ENCODE peak calls at places on chromosomes 12 and 14, in ten cellular contexts. J, U, S, P, A, C, Z, W, M and K are unnamed samples. For H3K4me1, the result is how much of the 10 kb centered on the place peaks cover.

GRCh38 chr12:64229796-64230195 is 7.7 kb upstream of the KICS2 start:
- DNase-seq in C (no peak), W (no peak), S (no peak), U (no peak), M (no peak), P (no peak), Z (no peak), J (no peak), A (no peak), K (no peak)

GRCh38 chr12:52557481-52557880 is 4.5 kb upstream of the KRT71 start:
- DNase-seq in U (no peak), S (no peak), A (no peak), W (no peak), M (no peak), P (no peak), C (no peak), Z (no peak), J (peak), K (no peak)

GRCh38 chr12:131345521-131346436 is 365.1 kb upstream of the SFSWAP start:
- DNase-seq in J (no peak), C (peak), A (no peak), U (no peak), W (no peak), M (no peak), Z (no peak), S (no peak), P (no peak), K (no peak)

GRCh38 chr12:75444444-75445136 is 36.0 kb upstream of the GLIPR1 start:
- DNase-seq in S (no peak), A (no peak), Z (peak), M (no peak), W (no peak), P (no peak), U (no peak), C (no peak), J (no peak), K (no peak)

GRCh38 chr12:131825146-131825892 is 2.9 kb upstream of the MMP17 start:
- DNase-seq in U (no peak), P (no peak), S (no peak), J (no peak), A (no peak), Z (no peak), W (no peak), C (no peak), M (no peak), K (no peak)

GRCh38 chr12:13167226-13167625 is 29.3 kb upstream of the EMP1 start:
- DNase-seq in J (no peak), A (no peak), Z (no peak), M (no peak), W (peak), P (no peak), U (no peak), C (peak), S (no peak), K (no peak)

GRCh38 chr14:101838476-101838875 is 77.0 kb downstream of the PPP2R5C start:
- DNase-seq in C (no peak), W (no peak), P (no peak), M (no peak), Z (no peak), A (peak), J (no peak), U (no peak), S (no peak), K (no peak)

GRCh38 chr14:53215101-53215500 is 62.0 kb upstream of the DDHD1 start:
- DNase-seq in W (no peak), Z (no peak), P (no peak), M (no peak), S (no peak), J (no peak), A (no peak), U (no peak), C (no peak), K (no peak)

GRCh38 chr12:55446334-55446733 is 2.5 kb downstream of the OR6C2 start:
- DNase-seq in M (no peak), W (no peak), U (no peak), J (no peak), A (no peak), S (no peak), Z (peak), P (no peak), C (no peak), K (no peak)

GRCh38 chr12:38158428-38159091 is 158.0 kb upstream of the ALG10B start:
- DNase-seq in P (no peak), U (no peak), J (peak), C (no peak), M (no peak), W (no peak), Z (no peak), S (no peak), A (no peak), K (no peak)

GRCh38 chr12:68119724-68120211 is 39.8 kb downstream of the IFNG start:
- DNase-seq in A (no peak), C (no peak), P (no peak), J (no peak), Z (no peak), W (no peak), S (no peak), U (no peak), M (no peak), K (no peak)

GRCh38 chr12:119153477-119154434 is 25.0 kb upstream of the HSPB8 start:
- DNase-seq in J (peak), P (no peak), C (peak), U (peak), W (peak), A (peak), Z (no peak), M (peak), S (peak), K (peak)

GRCh38 chr12:96424601-96425000 is 24.4 kb upstream of the CDK17 start:
- DNase-seq in J (no peak), W (no peak), C (no peak), U (no peak), Z (no peak), S (no peak), A (no peak), M (no peak), P (no peak), K (no peak)

GRCh38 chr12:90978117-90978770 is 23.3 kb upstream of the CCER1 start:
- DNase-seq in W (peak), U (no peak), Z (peak), M (peak), J (no peak), C (no peak), A (no peak), S (no peak), P (no peak), K (no peak)

GRCh38 chr12:117064596-117064995 is 34.6 kb downstream of the TESC start:
- DNase-seq in M (no peak), P (no peak), S (no peak), C (no peak), W (no peak), Z (no peak), A (no peak), J (no peak), U (no peak), K (no peak)

GRCh38 chr14:69648480-69649414 is 37.4 kb downstream of the SUSD6 start:
- DNase-seq in S (no peak), C (no peak), P (no peak), Z (peak), U (no peak), A (no peak), W (peak), M (no peak), J (no peak), K (no peak)

GRCh38 chr14:54209501-54210231 is 187.1 kb upstream of the CDKN3 start:
- DNase-seq in S (no peak), M (no peak), W (no peak), A (no peak), Z (no peak), C (no peak), U (no peak), J (no peak), P (no peak), K (no peak)

GRCh38 chr14:22814945-22815713 is at the start of gene SLC7A7:
- DNase-seq in W (no peak), P (no peak), U (no peak), Z (no peak), S (peak), J (peak), M (no peak), C (no peak), A (no peak), K (no peak)

GRCh38 chr12:59650594-59651229 is 54.9 kb downstream of the SLC16A7 start:
- DNase-seq in M (no peak), C (no peak), S (no peak), W (no peak), J (no peak), Z (no peak), A (no peak), P (no peak), U (no peak), K (no peak)

GRCh38 chr12:12699345-12699744 is 3.4 kb upstream of the GPR19 start:
- DNase-seq in J (no peak), A (no peak), C (no peak), U (no peak), P (no peak), W (no peak), M (no peak), S (no peak), Z (no peak), K (no peak)

GRCh38 chr12:12612403-12612802 is 727 bp downstream of the CREBL2 start:
- DNase-seq in M (no peak), Z (peak), U (no peak), J (no peak), P (no peak), C (no peak), W (peak), S (no peak), A (no peak), K (no peak)

GRCh38 chr12:42698213-42698612 is 108.7 kb upstream of the PRICKLE1 start:
- DNase-seq in W (no peak), M (no peak), A (peak), C (no peak), J (no peak), U (no peak), P (no peak), Z (no peak), S (no peak), K (no peak)

GRCh38 chr12:107091989-107092641 is 1.2 kb downstream of the CRY1 start:
- DNase-seq in C (no peak), Z (peak), M (peak), U (no peak), J (no peak), P (peak), S (peak), A (no peak), W (peak), K (peak)

GRCh38 chr14:93727917-93728650 is 60.2 kb downstream of the PRIMA1 start:
- DNase-seq in W (no peak), P (no peak), A (no peak), C (no peak), J (no peak), U (no peak), M (no peak), Z (no peak), S (no peak), K (no peak)

GRCh38 chr12:77940011-77940423 is 109.3 kb downstream of the NAV3 start:
- DNase-seq in M (peak), U (no peak), C (no peak), A (no peak), W (peak), P (no peak), Z (no peak), J (no peak), S (no peak), K (no peak)

GRCh38 chr12:66644151-66644550 is 34.7 kb downstream of the GRIP1 start:
- DNase-seq in A (no peak), U (no peak), Z (no peak), J (no peak), S (no peak), W (no peak), C (no peak), M (no peak), P (no peak), K (no peak)

GRCh38 chr14:95831041-95831440 is 45.6 kb upstream of the TUNAR start:
- DNase-seq in C (peak), J (no peak), M (no peak), Z (no peak), W (no peak), S (no peak), P (no peak), U (no peak), A (no peak), K (no peak)

GRCh38 chr12:121673013-121673441 is 3.6 kb upstream of the MORN3 start:
- DNase-seq in Z (no peak), P (peak), M (no peak), A (peak), U (peak), C (no peak), W (no peak), S (peak), J (no peak), K (peak)

GRCh38 chr14:23392613-23393012 is 15.5 kb downstream of the MYH6 start:
- DNase-seq in P (no peak), U (no peak), W (no peak), A (no peak), C (no peak), Z (no peak), M (no peak), S (no peak), J (no peak), K (no peak)

GRCh38 chr14:100674428-100674827 is 52.3 kb upstream of the DLK1 start:
- DNase-seq in S (no peak), C (no peak), A (no peak), J (no peak), W (no peak), P (no peak), Z (no peak), M (no peak), U (no peak), K (no peak)

DNA sequence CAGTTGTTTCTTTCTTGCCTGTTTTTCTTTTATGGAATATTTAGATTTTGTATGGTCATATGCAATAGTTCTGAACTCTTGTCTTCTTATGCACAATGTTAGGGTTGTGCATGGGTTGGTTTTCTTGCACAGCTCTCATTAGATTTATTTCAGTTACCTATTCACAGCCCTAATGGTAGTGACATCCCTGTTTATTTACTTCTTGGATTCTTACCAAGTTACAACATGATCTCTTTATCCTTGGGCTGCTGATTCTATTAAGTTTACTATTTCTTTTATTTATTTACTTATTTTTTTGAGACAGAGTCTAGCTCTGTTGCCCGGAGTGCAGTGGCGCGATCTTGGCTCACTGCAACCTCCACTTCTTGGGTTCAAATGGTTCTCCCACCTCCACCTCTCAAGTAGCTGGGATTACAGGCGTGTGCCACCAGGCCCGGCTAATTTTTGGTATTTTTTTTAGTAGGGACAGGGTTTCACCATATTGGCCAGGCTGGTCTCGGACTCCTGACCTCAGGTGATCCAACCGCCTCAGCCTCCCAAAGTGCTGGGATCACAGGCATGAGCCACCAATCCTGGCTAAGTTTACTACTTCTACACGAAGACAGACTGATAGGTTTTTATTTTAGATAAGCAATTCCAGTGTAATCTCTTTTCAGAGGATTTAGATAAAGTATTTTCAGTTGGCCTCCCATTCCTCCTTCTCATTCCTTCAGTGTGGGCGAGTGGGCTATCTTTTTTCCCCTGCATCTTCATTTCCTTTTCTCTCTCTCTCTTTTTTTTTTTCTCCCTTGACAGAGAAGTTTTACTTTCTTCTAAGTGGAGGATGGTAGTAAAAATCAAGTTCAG is 395.1 kb upstream of the RGS6 start:
- DNase-seq in W (no peak), J (no peak), U (no peak), M (no peak), P (no peak), S (no peak), Z (no peak), C (no peak), A (no peak), K (no peak)
- H3K4me1 ChIP-seq in W (under half), J (half or more), U (under half), M (under half), P (under half), S (under half), Z (under half), C (under half), A (half or more), K (under half)

GRCh38 chr14:71400821-71401447 is 493.7 kb downstream of the PCNX1 start:
- DNase-seq in M (no peak), A (no peak), Z (no peak), J (no peak), W (peak), U (no peak), C (no peak), P (no peak), S (no peak), K (no peak)
- TF ChIP-seq POLR2A in M (no peak), A (no peak), Z (no peak), J (no peak), W (no peak), U (no peak), C (no peak), P (no peak), S (no peak), K (no peak)

DNA sequence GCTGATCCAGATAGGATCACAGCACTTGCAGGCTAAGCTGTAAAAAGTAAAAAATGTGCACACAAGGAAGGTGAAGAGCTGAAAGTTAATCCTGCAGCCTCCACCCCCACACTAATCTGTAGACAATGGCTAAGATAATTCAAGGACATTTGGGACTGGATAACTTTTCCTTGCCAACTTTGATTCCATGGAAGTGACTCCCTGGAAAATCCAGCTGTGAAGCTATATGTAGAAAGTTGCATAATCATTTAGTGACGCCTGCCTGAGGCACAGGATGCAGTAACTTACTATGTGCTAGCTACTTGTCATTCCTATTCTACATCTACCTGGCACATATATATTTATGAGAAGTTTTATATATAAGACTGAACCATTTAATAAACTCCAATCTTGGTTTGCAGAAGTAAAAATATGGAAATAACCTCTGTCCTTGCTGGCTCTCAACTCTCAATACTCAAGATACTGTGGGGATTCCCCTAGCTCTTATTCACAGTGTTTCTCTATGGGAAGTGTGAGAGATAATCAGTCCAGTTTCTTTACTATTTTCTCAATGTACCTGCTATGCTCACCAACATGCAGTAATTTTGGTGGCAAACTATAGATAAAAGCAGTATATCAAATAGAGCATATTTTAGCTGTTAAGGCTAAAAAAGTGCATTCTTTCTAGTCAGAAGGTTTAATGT is 14.8 kb downstream of the LDHB start:
- DNase-seq in J (no peak), M (no peak), U (no peak), P (no peak), C (no peak), A (no peak), W (no peak), S (no peak), Z (no peak), K (no peak)
- TF ChIP-seq POLR2AphosphoS5 in J (no peak), M (no peak), U (no peak), P (no peak), C (no peak), A (no peak), W (no peak), S (no peak), Z (no peak), K (no peak)

DNA sequence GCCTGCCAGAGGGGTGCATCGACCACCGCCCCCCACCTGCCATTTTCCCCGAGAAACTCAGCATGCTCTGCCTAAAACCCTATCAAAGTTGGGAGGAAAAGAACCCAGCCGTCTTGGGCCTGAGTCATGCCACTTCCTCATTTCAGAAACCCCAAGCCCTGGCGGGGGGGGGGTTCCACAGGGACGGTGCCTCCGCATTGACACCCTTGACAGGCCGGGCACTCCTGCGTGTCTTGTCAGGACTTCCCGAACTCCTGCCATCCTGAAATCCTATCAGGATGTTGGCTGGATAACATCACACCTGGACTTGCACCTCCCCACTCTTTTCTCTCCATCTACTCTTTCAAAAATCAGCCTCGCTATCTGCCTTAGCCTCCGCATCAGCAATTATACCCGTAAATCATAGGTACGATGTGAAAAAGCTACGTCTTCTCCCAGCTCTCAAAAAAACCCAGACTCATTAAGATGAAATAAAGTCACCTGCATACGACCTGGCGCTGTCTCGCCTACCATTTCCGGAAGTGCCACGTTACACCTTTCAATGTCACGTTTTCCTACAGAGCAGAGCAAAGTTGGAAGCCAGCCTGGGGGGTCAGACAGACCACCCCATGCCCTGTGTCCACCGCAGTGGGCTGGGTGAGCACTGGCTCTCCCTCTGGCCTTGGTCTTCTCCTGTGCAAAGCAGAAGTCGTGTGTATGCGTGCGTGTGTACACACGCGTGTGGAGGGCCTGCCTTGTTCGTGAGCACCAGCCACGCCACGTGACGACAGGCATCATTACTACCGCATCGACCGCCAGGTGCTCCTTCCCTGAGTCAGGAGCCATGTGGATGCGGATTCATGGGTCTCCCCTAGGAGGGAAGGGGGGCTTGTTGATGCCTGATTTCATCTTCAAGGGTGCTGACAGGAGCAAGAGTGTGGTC is 96.7 kb downstream of the RFLNA start:
- DNase-seq in M (peak), P (peak), Z (no peak), S (peak), A (peak), U (peak), C (no peak), W (peak), J (peak), K (peak)
- H3K4me1 ChIP-seq in M (under half), P (under half), Z (under half), S (half or more), A (half or more), U (half or more), C (under half), W (half or more), J (half or more), K (half or more)

DNA sequence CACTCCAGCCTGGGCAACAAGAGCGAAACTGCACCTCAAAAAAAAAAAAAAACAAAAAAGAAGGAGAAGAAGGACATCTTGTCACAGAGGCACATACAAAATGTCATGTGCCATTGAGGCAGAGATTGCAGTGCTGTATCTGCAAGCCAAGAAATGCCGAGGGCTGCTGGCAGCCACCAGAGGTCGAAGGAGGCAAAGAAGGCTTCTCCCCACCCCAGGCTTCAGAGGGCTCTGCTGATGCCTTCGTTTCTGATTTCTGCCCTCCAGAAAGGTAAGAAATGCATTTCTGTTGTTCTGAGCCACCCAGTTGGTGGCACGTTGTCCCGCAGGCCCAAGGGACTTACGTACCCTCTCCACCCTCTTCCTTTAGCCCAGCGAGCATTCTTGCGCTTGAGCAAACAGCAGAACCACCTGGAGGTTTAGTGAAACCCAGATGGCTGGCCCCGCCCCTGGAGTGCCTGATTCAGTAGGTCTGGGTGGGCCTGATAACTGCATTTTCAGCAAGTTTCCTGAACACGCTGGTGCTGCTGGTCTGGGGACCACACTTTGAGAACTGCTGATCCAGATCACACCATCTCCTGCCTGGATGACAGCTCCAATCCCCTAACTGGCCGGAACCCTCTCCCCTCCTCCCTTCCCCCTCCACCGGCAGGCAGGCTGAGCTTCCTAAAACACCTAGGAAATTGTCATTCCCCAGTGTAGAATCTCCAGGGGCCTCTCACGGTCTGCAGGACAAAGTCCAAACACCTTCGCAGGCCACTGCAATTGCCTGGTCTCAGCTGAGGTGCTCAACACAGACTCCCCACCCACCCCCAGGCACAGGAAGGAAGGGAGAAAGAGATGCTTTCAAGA is 21.1 kb upstream of the SCARB1 start:
- DNase-seq in S (peak), C (no peak), A (no peak), M (no peak), W (no peak), J (peak), Z (peak), U (peak), P (no peak), K (no peak)
- TF ChIP-seq POLR2A in S (no peak), C (no peak), A (no peak), M (no peak), W (no peak), J (no peak), Z (no peak), U (no peak), P (no peak), K (no peak)